ENCODE peak calls at places on chromosomes 1 and 21, in eight cellular contexts. R is heart left ventricle, U is adrenal gland, L is AG10803, J is mucosa of descending colon, S is lung, B is progenitor cell of endocrine pancreas, Z is psoas muscle. Q is an unnamed sample.

GRCh38 chr1:85283475-85284199 is 7.2 kb upstream of the BCL10 start:
- DNase-seq in Z (peak), S (no peak), U (peak), L (no peak), R (no peak), B (no peak), J (peak), Q (no peak)

GRCh38 chr1:17904290-17904689 is 149.2 kb downstream of the ACTL8 start:
- DNase-seq in Z (no peak), R (no peak), L (no peak), S (no peak), J (no peak), U (no peak), B (no peak), Q (no peak)

GRCh38 chr1:154220970-154221814 is 437 bp downstream of the UBAP2L start:
- DNase-seq in B (peak), R (peak), L (peak), S (peak), J (peak), Z (peak), U (peak), Q (peak)

GRCh38 chr1:67791686-67792475 is 41.4 kb downstream of the GNG12 start:
- DNase-seq in R (no peak), S (no peak), J (no peak), B (no peak), Z (no peak), L (peak), U (peak), Q (no peak)

GRCh38 chr1:81179239-81179638 is 621.5 kb upstream of the ADGRL2 start:
- DNase-seq in Z (no peak), U (peak), B (no peak), J (peak), S (no peak), L (peak), R (no peak), Q (no peak)

GRCh38 chr1:147598631-147599361 is 57.5 kb downstream of the BCL9 start:
- DNase-seq in S (no peak), Z (peak), B (peak), R (peak), U (no peak), J (no peak), L (no peak), Q (peak)

GRCh38 chr1:21042920-21043605 is 133.6 kb downstream of the EIF4G3 start:
- DNase-seq in R (no peak), L (peak), J (no peak), B (no peak), S (no peak), Z (no peak), U (no peak), Q (no peak)

GRCh38 chr1:195637474-195637873 is 970.8 kb downstream of the KCNT2 start:
- DNase-seq in R (no peak), Z (no peak), S (no peak), L (no peak), B (no peak), U (no peak), J (no peak), Q (no peak)

GRCh38 chr21:45074818-45075605 is 632 bp downstream of the ADARB1 start:
- DNase-seq in B (no peak), U (no peak), R (no peak), S (no peak), L (peak), J (peak), Z (no peak), Q (no peak)

GRCh38 chr1:38500352-38500751 is 359.2 kb downstream of the RRAGC start:
- DNase-seq in R (no peak), B (no peak), Z (no peak), U (no peak), S (no peak), L (no peak), J (no peak), Q (no peak)

GRCh38 chr1:217857061-217857460 is 225.9 kb downstream of the SPATA17 start:
- DNase-seq in L (no peak), Z (no peak), S (no peak), J (no peak), R (no peak), U (no peak), B (no peak), Q (no peak)

GRCh38 chr1:168907781-168908180 is 178.8 kb upstream of the DPT start:
- DNase-seq in S (no peak), B (no peak), L (no peak), J (no peak), R (no peak), Z (no peak), U (no peak), Q (no peak)

GRCh38 chr1:43861337-43861736 is 72.3 kb upstream of the ARTN start:
- DNase-seq in B (no peak), J (no peak), Z (no peak), R (no peak), U (peak), S (no peak), L (peak), Q (no peak)

GRCh38 chr1:18266391-18266790 is 158.8 kb downstream of the IGSF21 start:
- DNase-seq in B (no peak), S (no peak), R (no peak), U (no peak), Z (no peak), J (no peak), L (no peak), Q (no peak)

GRCh38 chr1:201772178-201772577 is 56.8 kb upstream of the IPO9 start:
- DNase-seq in Z (no peak), S (no peak), U (no peak), L (no peak), B (no peak), R (no peak), J (no peak), Q (no peak)

GRCh38 chr21:46191686-46192575 is 7.7 kb upstream of the SPATC1L start:
- DNase-seq in R (no peak), J (no peak), B (no peak), L (no peak), S (no peak), Z (no peak), U (peak), Q (peak)

GRCh38 chr1:80656628-80657019 is 1144.1 kb upstream of the ADGRL2 start:
- DNase-seq in S (no peak), J (no peak), L (no peak), Z (no peak), R (no peak), B (no peak), U (no peak), Q (no peak)

GRCh38 chr1:33586111-33586510 is 113.7 kb downstream of the ZSCAN20 start:
- DNase-seq in R (no peak), J (no peak), B (no peak), U (no peak), S (no peak), Z (no peak), L (peak), Q (no peak)

GRCh38 chr1:1084028-1084371 is 9.9 kb upstream of the RNF223 start:
- DNase-seq in L (no peak), R (no peak), J (no peak), Z (no peak), S (no peak), U (peak), B (no peak), Q (no peak)

GRCh38 chr1:87497804-87498203 is 169.1 kb downstream of the LMO4 start:
- DNase-seq in B (no peak), R (no peak), S (no peak), U (no peak), J (no peak), Z (no peak), L (no peak), Q (no peak)

GRCh38 chr1:248618878-248619277 is 16.0 kb downstream of the OR2T11 start:
- DNase-seq in Z (peak), U (peak), L (peak), R (peak), S (peak), J (peak), B (no peak), Q (no peak)

GRCh38 chr1:86739901-86740507 is 35.6 kb downstream of the SH3GLB1 start:
- DNase-seq in J (no peak), Z (no peak), B (no peak), R (no peak), U (no peak), S (no peak), L (no peak), Q (no peak)

GRCh38 chr1:77876884-77877283 is 11.5 kb upstream of the NEXN start:
- DNase-seq in R (no peak), U (no peak), Z (no peak), L (peak), B (no peak), J (no peak), S (no peak), Q (no peak)

GRCh38 chr1:22794691-22795090 is 84.1 kb downstream of the EPHB2 start:
- DNase-seq in J (peak), S (no peak), U (no peak), L (peak), Z (no peak), B (no peak), R (no peak), Q (no peak)

GRCh38 chr1:176866011-176866410 is 298.5 kb downstream of the ASTN1 start:
- DNase-seq in L (peak), Z (no peak), U (no peak), R (no peak), S (no peak), J (no peak), B (no peak), Q (no peak)

GRCh38 chr1:38353956-38354355 is 307.4 kb upstream of the POU3F1 start:
- DNase-seq in Z (no peak), L (no peak), J (no peak), U (no peak), S (no peak), R (no peak), B (no peak), Q (no peak)

GRCh38 chr21:15775291-15775690 is 45.5 kb downstream of the USP25 start:
- DNase-seq in Z (no peak), J (no peak), L (no peak), R (no peak), B (no peak), U (no peak), S (no peak), Q (no peak)

GRCh38 chr1:233299450-233299849 is 3.9 kb upstream of the PCNX2 start:
- DNase-seq in J (no peak), U (no peak), S (no peak), L (no peak), Z (no peak), R (no peak), B (no peak), Q (no peak)

GRCh38 chr1:201594575-201595245 is 55.8 kb downstream of the NAV1 start:
- DNase-seq in Z (no peak), J (peak), U (no peak), L (peak), B (peak), S (no peak), R (no peak), Q (no peak)

GRCh38 chr1:44294588-44295007 is 60.5 kb downstream of the ERI3 start:
- DNase-seq in L (peak), Z (peak), U (peak), B (no peak), R (no peak), J (peak), S (peak), Q (no peak)

GRCh38 chr1:224489585-224490365 is 55.2 kb upstream of the WDR26 start:
- DNase-seq in B (no peak), J (no peak), L (no peak), U (no peak), Z (no peak), S (no peak), R (no peak), Q (no peak)

GRCh38 chr1:32539584-32540571 is 651 bp downstream of the ZBTB8A start:
- DNase-seq in J (peak), Z (peak), R (peak), B (peak), U (peak), L (peak), S (no peak), Q (peak)

GRCh38 chr1:64042331-64043100 is 160.9 kb upstream of the UBE2U start:
- DNase-seq in B (no peak), R (peak), L (peak), S (peak), J (no peak), Z (no peak), U (no peak), Q (peak)

GRCh38 chr1:58823481-58824010 is 39.7 kb upstream of the JUN start:
- DNase-seq in J (no peak), L (peak), U (no peak), R (no peak), Z (no peak), S (no peak), B (no peak), Q (no peak)

GRCh38 chr1:61247881-61248752 is 165.8 kb downstream of the NFIA start:
- DNase-seq in S (no peak), R (no peak), U (no peak), Z (no peak), B (no peak), J (no peak), L (no peak), Q (no peak)

GRCh38 chr1:49200738-49201137 is 424.0 kb upstream of the BEND5 start:
- DNase-seq in J (no peak), B (no peak), L (no peak), R (no peak), S (no peak), Z (no peak), U (no peak), Q (no peak)

GRCh38 chr21:32576011-32576410 is 9.3 kb downstream of the TCP10L start:
- DNase-seq in L (no peak), Z (no peak), R (no peak), B (no peak), J (no peak), S (no peak), U (no peak), Q (no peak)

DNA sequence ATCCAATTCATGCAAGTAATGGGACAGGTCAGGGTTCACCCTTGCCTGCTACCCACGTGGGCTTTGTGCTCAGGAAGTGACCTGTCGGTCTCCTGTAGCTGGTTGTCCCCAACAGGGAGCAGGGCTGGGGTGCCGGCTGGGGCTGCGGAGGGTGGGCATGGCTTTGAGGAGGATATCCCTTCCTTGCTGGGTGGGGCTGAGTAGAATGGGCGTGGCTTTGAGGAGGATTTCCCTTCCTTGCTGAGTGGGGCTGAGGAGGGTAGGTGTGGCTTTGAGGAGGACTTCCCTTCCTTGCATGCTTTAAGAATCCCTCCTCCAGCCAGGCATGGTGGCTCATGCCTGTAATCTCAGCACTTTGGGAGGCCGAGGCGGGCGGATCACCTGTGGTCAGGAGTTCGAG is 151.3 kb downstream of the CLIC6 start:
- DNase-seq in L (no peak), U (no peak), S (no peak), J (no peak), B (no peak), R (no peak), Z (no peak), Q (no peak)
- TF ChIP-seq CTCF in L (no peak), U (no peak), S (no peak), J (no peak), B (no peak), R (no peak), Z (no peak), Q (no peak)

GRCh38 chr1:41444246-41444645 is 40.2 kb downstream of the EDN2 start:
- DNase-seq in Z (no peak), J (no peak), S (no peak), R (no peak), L (no peak), B (no peak), U (no peak), Q (no peak)
- TF ChIP-seq CTCF in Z (no peak), J (no peak), S (no peak), R (no peak), L (peak), B (no peak), U (no peak), Q (no peak)

DNA sequence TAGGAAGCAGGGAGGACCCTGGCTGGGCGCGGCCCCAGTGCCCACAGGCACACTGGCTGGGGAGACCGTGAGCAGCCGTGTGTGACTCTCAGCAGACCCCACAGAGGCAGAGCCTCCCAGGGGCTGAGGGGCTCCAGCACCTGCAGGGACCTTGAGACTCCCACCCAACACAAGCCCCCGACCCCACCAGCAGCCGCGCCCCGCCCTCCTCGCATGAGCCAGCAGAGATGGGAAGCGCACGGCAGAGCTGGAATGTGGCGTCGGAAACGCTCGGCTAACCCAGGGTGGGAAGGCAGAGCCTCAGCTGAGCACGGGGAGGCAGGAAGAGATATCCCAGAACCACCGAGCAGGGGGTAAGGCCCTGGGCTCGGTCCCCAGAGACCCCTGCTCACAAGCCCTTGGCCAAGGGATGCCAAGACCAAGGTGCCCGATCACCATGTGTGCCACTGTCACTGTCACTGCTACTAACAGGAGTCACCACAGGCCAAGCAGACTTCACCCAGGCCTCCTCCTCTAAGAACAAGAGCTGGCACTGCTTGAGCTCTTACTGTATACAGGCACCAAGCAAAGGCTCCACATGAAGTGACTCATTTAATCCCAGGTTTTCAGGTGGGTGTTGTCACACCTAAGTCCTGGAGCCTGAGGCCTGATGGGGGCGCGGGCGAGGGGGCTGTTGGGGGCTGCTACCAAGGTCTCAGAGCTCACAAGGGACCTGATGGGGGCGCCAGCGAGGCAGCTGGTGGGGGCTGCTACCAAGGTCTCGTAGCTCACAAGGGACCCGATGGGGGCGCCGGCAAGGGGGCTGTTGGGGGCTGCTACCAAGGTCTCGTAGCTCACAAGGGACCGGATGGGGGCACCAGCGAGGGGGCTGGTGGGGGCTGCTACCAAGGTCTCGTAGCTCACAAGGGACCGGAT is 20.1 kb downstream of the MEGF6 start:
- DNase-seq in L (no peak), B (no peak), S (no peak), J (no peak), R (no peak), Z (no peak), U (no peak), Q (no peak)
- TF ChIP-seq CTCF in L (no peak), B (no peak), S (no peak), J (no peak), R (no peak), Z (no peak), U (no peak), Q (no peak)

GRCh38 chr1:214505134-214505533 is 46.3 kb downstream of the PTPN14 start:
- DNase-seq in Z (no peak), U (no peak), R (no peak), J (no peak), B (no peak), S (no peak), L (no peak), Q (no peak)

GRCh38 chr1:214504330-214504729 is 47.1 kb downstream of the PTPN14 start:
- DNase-seq in Z (no peak), U (no peak), L (no peak), R (no peak), B (no peak), S (no peak), J (no peak), Q (no peak)

GRCh38 chr1:214500349-214501055 is 50.9 kb downstream of the PTPN14 start:
- DNase-seq in S (no peak), U (no peak), B (no peak), Z (no peak), J (no peak), L (peak), R (no peak), Q (no peak)

GRCh38 chr1:214506972-214507431 is 44.4 kb downstream of the PTPN14 start:
- DNase-seq in U (no peak), Z (no peak), J (peak), L (no peak), B (peak), R (no peak), S (no peak), Q (no peak)

DNA sequence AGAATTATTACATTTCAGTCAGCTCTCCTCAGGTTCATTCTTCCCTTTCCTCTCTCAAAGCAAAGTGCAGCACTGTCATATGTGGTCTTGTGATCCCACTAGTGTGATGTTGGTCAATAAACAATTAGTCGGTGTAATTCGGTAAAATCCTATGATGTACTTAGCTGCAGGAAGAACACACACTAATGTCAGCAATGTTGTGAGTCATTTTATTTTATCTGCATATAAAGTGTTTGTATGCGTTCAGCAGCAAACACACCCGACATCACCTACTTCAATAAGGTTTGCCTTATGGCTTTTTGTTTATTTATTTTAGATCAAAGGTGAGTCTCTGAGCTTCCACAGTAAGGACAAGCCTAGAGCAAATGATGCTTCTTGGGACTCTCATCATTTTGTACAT is 47.8 kb downstream of the PTPN14 start:
- DNase-seq in J (no peak), L (no peak), R (no peak), U (no peak), S (no peak), B (no peak), Z (no peak), Q (no peak)
- TF ChIP-seq CTCF in J (no peak), L (no peak), R (no peak), U (no peak), S (no peak), B (no peak), Z (no peak), Q (no peak)